ENCODE peak calls at places on chromosome 12, in five cellular contexts. A is activated CD4-positive, alpha-beta T cell treated with anti-CD3 and anti-CD28 coated beads for 36 hours; S is iPS DF 19.7; I is ELR; Z is AML-193. F is an unnamed sample.

GRCh38 chr12:93016752-93017350 is 87.8 kb upstream of the EEA1 start:
- DNase-seq in I (no peak), S (no peak), A (no peak), Z (no peak), F (no peak)

GRCh38 chr12:28378749-28379148 is 188.5 kb downstream of the CCDC91 start:
- DNase-seq in S (no peak), I (no peak), A (no peak), Z (peak; percentile 1), F (no peak)

GRCh38 chr12:87140257-87140656 is 884.1 kb upstream of the MGAT4C start:
- DNase-seq in I (peak; percentile 32), S (no peak), A (no peak), Z (no peak), F (no peak)

GRCh38 chr12:51482808-51483532 is 58.3 kb downstream of the SLC4A8 start:
- DNase-seq in S (no peak), Z (no peak), I (peak; percentile 2), A (peak; percentile 58), F (peak; percentile 33)

GRCh38 chr12:13283867-13284266 is 87.3 kb downstream of the EMP1 start:
- DNase-seq in A (no peak), Z (no peak), I (no peak), S (no peak), F (no peak)

GRCh38 chr12:8780389-8780788 is 42.0 kb upstream of the A2ML1 start:
- DNase-seq in S (no peak), Z (peak; percentile 41), I (peak; percentile 36), A (no peak), F (no peak)

GRCh38 chr12:114935658-114936057 is 251.7 kb upstream of the TBX3 start:
- DNase-seq in Z (no peak), I (no peak), S (no peak), A (no peak), F (no peak)

GRCh38 chr12:49543914-49544815 is 5.3 kb downstream of the KCNH3 start:
- DNase-seq in S (no peak), Z (no peak), A (no peak), I (no peak), F (no peak)

GRCh38 chr12:50550530-50551223 is 45.9 kb downstream of the DIP2B start:
- DNase-seq in A (no peak), I (peak; percentile 47), S (no peak), Z (no peak), F (no peak)

GRCh38 chr12:109744026-109744425 is 30.4 kb downstream of the FAM222A start:
- DNase-seq in S (no peak), A (peak; percentile 1), I (no peak), Z (no peak), F (no peak)

GRCh38 chr12:30440826-30441602 is 254.7 kb downstream of the IPO8 start:
- DNase-seq in A (no peak), S (no peak), Z (peak; percentile 5), I (peak; percentile 40), F (no peak)

GRCh38 chr12:39372929-39373328 is 70.0 kb downstream of the KIF21A start:
- DNase-seq in I (peak; percentile 44), Z (no peak), S (no peak), A (peak; percentile 11), F (no peak)

GRCh38 chr12:80195143-80195726 is 95.9 kb downstream of the OTOGL start:
- DNase-seq in Z (peak; percentile 41), S (no peak), I (peak; percentile 74), A (no peak), F (peak; percentile 7)

GRCh38 chr12:6635375-6635855 is 344 bp downstream of the LPAR5 start:
- DNase-seq in S (no peak), I (no peak), A (peak; percentile 77), Z (no peak), F (peak; percentile 71)

GRCh38 chr12:65778268-65779090 is 45.8 kb upstream of the HMGA2 start:
- DNase-seq in I (peak; percentile 89), S (no peak), A (no peak), Z (no peak), F (no peak)

GRCh38 chr12:1606021-1606622 is 11.7 kb upstream of the FBXL14 start:
- DNase-seq in S (no peak), I (peak; percentile 97), A (peak; percentile 90), Z (peak; percentile 83), F (peak; percentile 87)

GRCh38 chr12:81077686-81078441 is at the start of gene ACSS3:
- DNase-seq in S (peak; percentile 73), A (no peak), I (peak; percentile 6), Z (no peak), F (no peak)

GRCh38 chr12:47361389-47362031 is 281.8 kb upstream of the AMIGO2 start:
- DNase-seq in A (peak; percentile 70), I (no peak), S (no peak), Z (no peak), F (peak; percentile 72)

GRCh38 chr12:106139422-106140141 is 828 bp upstream of the NUAK1 start:
- DNase-seq in I (peak; percentile 83), S (no peak), Z (no peak), A (peak; percentile 59), F (peak; percentile 48)

F was measured in stimulated activated CD4-positive, alpha-beta T cell treated with anti-CD3 and anti-CD28 coated beads, Interleukin-15, amount 100 ng/mL, for 24 hours.